ENCODE peak calls at places on chromosomes 4 and X, in eight cellular contexts. S is activated gamma-delta T cell treated with Interleukin-2 at 50 U/mL for 16 hours; F is CD8-positive, alpha-beta memory T cell; K is SW480; X is activated CD8-positive, alpha-beta T cell treated with anti-CD3 and anti-CD28 coated beads for 36 hours; O is stimulated activated CD4-positive, alpha-beta T cell treated with anti-CD3 and anti-CD28 coated beads, Interleukin-15, amount 100 ng/mL, for 24 hours; P is neural crest cell; Q is progenitor cell of endocrine pancreas. A is an unnamed sample.
A peak's percentile ranks its signal among the peaks of the same experiment; 100 is the strongest.

GRCh38 chr4:13539721-13540445 is 4.4 kb downstream of the NKX3-2 start:
- DNase-seq in Q (no peak), F (no peak), S (no peak), X (no peak), P (no peak), K (no peak), O (no peak), A (no peak)

GRCh38 chr4:40990202-40990898 is 224.0 kb downstream of the APBB2 start:
- DNase-seq in P (no peak), S (no peak), Q (no peak), O (no peak), K (peak; percentile 12), F (no peak), X (no peak), A (peak; percentile 13)

GRCh38 chr4:138090145-138090917 is 151.8 kb downstream of the SLC7A11 start:
- DNase-seq in F (peak; percentile 8), O (peak; percentile 18), X (peak; percentile 30), S (no peak), Q (peak; percentile 52), P (peak; percentile 80), K (peak; percentile 74), A (peak; percentile 22)

GRCh38 chrX:85963736-85964135 is 83.6 kb downstream of the CHM start:
- DNase-seq in K (no peak), F (no peak), S (no peak), X (no peak), Q (no peak), P (no peak), O (no peak), A (no peak)

GRCh38 chr4:185201983-185202962 is 1.5 kb downstream of the CFAP97 start:
- DNase-seq in X (peak; percentile 11), K (no peak), O (peak; percentile 49), Q (no peak), P (no peak), S (peak; percentile 19), F (peak; percentile 62), A (peak; percentile 26)

GRCh38 chr4:144910753-144911152 is 187.2 kb downstream of the ANAPC10 start:
- DNase-seq in X (no peak), K (no peak), P (no peak), S (no peak), F (no peak), Q (no peak), O (no peak), A (no peak)

GRCh38 chr4:16967722-16968121 is 69.3 kb upstream of the LDB2 start:
- DNase-seq in P (no peak), K (no peak), O (no peak), Q (no peak), X (no peak), F (no peak), S (no peak), A (no peak)

GRCh38 chr4:8836664-8837171 is 34.9 kb downstream of the HMX1 start:
- DNase-seq in O (no peak), K (no peak), F (no peak), P (no peak), Q (no peak), S (no peak), X (no peak), A (no peak)

GRCh38 chr4:153497091-153497531 is 31.0 kb downstream of the TMEM131L start:
- DNase-seq in P (no peak), K (no peak), S (peak; percentile 59), Q (no peak), F (peak; percentile 71), X (peak; percentile 79), O (peak; percentile 70), A (peak; percentile 33)

GRCh38 chr4:11165052-11165451 is 263.6 kb downstream of the HS3ST1 start:
- DNase-seq in X (no peak), S (no peak), K (no peak), P (no peak), O (no peak), Q (no peak), F (no peak), A (no peak)